ENCODE peak calls at places on chromosomes 5 and 9, in seven cellular contexts. D is HepG2, O is H1, K is IMR-90, H is SK-N-SH, C is GM12878, X is K562. N is an unnamed sample.

GRCh38 chr9:36141761-36142160 is 5.2 kb downstream of the GLIPR2 start:
- DNase-seq in H (no peak), D (no peak), O (no peak), X (no peak), C (no peak), K (no peak), N (no peak)

GRCh38 chr9:78510035-78510434 is 213.1 kb downstream of the PSAT1 start:
- DNase-seq in X (no peak), C (no peak), O (no peak), H (no peak), K (no peak), D (no peak), N (no peak)

GRCh38 chr5:59693492-59693891 is 200.0 kb downstream of the PDE4D start:
- DNase-seq in D (no peak), C (no peak), K (no peak), X (no peak), H (no peak), O (no peak), N (no peak)

GRCh38 chr9:27535701-27536118 is 6.1 kb upstream of the MOB3B start:
- DNase-seq in K (no peak), D (no peak), C (no peak), X (no peak), H (no peak), O (no peak), N (no peak)

GRCh38 chr5:172943283-172943841 is 15.9 kb upstream of the RPL26L1 start:
- DNase-seq in O (no peak), H (no peak), D (no peak), K (peak; percentile 80), C (no peak), X (peak; percentile 70), N (no peak)

GRCh38 chr5:132056610-132057497 is 3.6 kb upstream of the IL3 start:
- DNase-seq in X (no peak), K (no peak), D (no peak), C (no peak), O (no peak), H (peak; percentile 5), N (no peak)

GRCh38 chr9:115952667-115953316 is 200.8 kb upstream of the PAPPA start:
- DNase-seq in C (no peak), D (peak; percentile 13), H (no peak), K (peak; percentile 88), O (no peak), X (no peak), N (peak; percentile 84)

GRCh38 chr5:87185838-87186237 is 81.8 kb upstream of the RASA1 start:
- DNase-seq in O (no peak), C (no peak), H (no peak), D (no peak), K (no peak), X (no peak), N (no peak)

GRCh38 chr9:92048924-92049625 is 66.1 kb downstream of the SPTLC1 start:
- DNase-seq in O (no peak), K (peak; percentile 65), D (no peak), H (no peak), C (no peak), X (no peak), N (no peak)

DNA sequence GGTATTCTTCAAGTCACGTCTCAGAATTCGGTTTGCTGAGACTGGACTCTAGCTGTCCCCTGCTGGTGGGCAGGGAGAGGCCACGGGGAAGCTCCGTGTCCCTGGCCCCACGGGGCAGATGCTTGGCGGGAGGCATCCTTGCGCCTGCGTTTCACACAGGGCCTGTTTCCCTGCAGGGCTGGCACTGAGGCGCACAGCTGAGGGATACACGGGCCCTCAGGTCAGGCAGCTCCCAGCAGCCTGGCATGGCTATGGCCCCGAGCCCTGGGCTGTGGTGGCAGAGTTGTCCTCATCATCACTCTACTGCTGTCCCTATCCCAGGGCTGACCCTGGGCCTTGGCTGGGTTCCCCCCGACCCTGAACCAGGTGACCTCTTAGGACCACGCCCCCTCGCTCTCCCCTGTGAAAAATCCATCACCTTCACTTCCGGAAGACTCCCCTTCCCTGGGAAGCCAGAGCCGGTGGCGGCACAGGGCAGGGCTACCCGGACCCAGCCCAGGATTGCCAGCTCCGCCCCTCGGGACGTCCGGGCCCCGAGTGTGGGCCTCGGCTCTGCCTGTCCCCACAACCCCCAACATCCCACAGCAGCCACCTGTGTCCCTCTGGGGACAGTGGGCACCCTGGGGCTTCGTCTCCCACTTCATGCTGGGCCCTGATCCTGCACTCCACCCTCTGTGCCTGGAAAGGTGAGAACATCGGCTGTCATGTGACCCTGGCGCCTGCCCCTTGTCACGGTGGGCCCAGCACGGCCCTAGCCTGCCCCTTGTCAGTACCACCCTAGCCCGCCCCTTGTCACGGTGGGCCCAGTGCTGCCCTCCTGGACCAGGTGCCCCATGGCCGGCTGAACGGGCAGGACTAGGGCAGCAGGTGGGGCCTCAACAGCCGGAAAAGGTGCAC is 5.0 kb downstream of the DPP7 start:
- DNase-seq in X (peak; percentile 22), O (no peak), D (no peak), C (no peak), H (no peak), K (no peak), N (no peak)
- TF ChIP-seq RFX5 in X (no peak), O (no peak), D (no peak), C (no peak), H (no peak), K (no peak), N (no peak)

GRCh38 chr9:12695474-12695873 is 2.3 kb downstream of the TYRP1 start:
- DNase-seq in O (no peak), C (no peak), K (no peak), X (no peak), D (no peak), H (no peak), N (no peak)
- TF ChIP-seq RFX5 in O (no peak), C (no peak), K (no peak), X (no peak), D (no peak), H (no peak), N (no peak)

GRCh38 chr9:135522931-135523330 is 1.7 kb downstream of the LCN1 start:
- DNase-seq in O (no peak), X (no peak), H (peak; percentile 53), D (no peak), K (no peak), C (no peak), N (no peak)
- TF ChIP-seq RFX5 in O (no peak), X (no peak), H (no peak), D (no peak), K (no peak), C (no peak), N (no peak)

DNA sequence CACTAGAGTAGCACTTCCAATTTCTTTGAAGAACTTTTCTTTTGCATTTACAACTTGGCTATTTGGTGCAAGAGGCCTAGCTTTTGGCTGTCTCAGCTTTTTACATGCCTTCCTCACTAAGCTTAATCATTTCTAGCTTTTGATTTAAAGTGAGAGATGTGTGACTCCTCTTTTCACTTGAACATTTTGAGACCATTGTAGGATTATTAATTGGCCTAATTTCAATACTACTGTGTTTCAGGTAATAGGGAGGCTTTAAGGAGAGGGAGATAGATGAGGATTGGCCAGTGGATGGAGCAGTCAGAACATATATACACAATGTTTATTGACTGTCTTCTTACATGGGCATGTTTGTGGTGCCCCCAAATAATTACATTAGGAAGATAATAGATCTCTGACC is 161.7 kb downstream of the GNA14 start:
- DNase-seq in H (no peak), C (no peak), X (no peak), O (no peak), K (no peak), D (no peak), N (no peak)
- TF ChIP-seq RFX5 in H (no peak), C (no peak), X (no peak), O (no peak), K (no peak), D (no peak), N (no peak)

GRCh38 chr9:128921881-128922763 is 1.3 kb downstream of the PHYHD1 start:
- DNase-seq in D (peak; percentile 62), X (peak; percentile 52), H (no peak), O (peak; percentile 50), K (peak; percentile 50), C (no peak), N (no peak)
- TF ChIP-seq RFX5 in D (no peak), X (no peak), H (no peak), O (no peak), K (no peak), C (no peak), N (no peak)